ENCODE peak calls at places on chromosome 7, in eight cellular contexts. One of them, this sample, is unnamed.

GRCh38 chr7:19333706-19334105 is 188.5 kb upstream of the FERD3L start:
- DNase-seq in cardiac fibroblast: no peak
- DNase-seq in nephron progenitor cell: no peak
- DNase-seq in RWPE1: no peak
- DNase-seq in heart right ventricle: no peak
- DNase-seq in adrenal gland: no peak
- DNase-seq in ovary: no peak
- DNase-seq in astrocyte of the cerebellum: no peak
- DNase-seq in this sample: no peak

GRCh38 chr7:151135525-151135845 is 32.0 kb downstream of the GBX1 start:
- DNase-seq in cardiac fibroblast: no peak
- DNase-seq in nephron progenitor cell: no peak
- DNase-seq in RWPE1: no peak
- DNase-seq in heart right ventricle: no peak
- DNase-seq in adrenal gland: no peak
- DNase-seq in ovary: no peak
- DNase-seq in astrocyte of the cerebellum: no peak
- DNase-seq in this sample: no peak

GRCh38 chr7:150955519-150956394 is 22.4 kb downstream of the KCNH2 start:
- DNase-seq in cardiac fibroblast: no peak
- DNase-seq in nephron progenitor cell: peak; percentile 93
- DNase-seq in RWPE1: no peak
- DNase-seq in heart right ventricle: peak; percentile 51
- DNase-seq in adrenal gland: peak; percentile 74
- DNase-seq in ovary: peak; percentile 79
- DNase-seq in astrocyte of the cerebellum: no peak
- DNase-seq in this sample: no peak

GRCh38 chr7:153381275-153382119 is 621.9 kb downstream of the ACTR3B start:
- DNase-seq in cardiac fibroblast: no peak
- DNase-seq in nephron progenitor cell: peak; percentile 27
- DNase-seq in RWPE1: no peak
- DNase-seq in heart right ventricle: no peak
- DNase-seq in adrenal gland: peak; percentile 38
- DNase-seq in ovary: no peak
- DNase-seq in astrocyte of the cerebellum: no peak
- DNase-seq in this sample: peak; percentile 38

GRCh38 chr7:82559203-82559805 is 115.7 kb upstream of the CACNA2D1 start:
- DNase-seq in cardiac fibroblast: no peak
- DNase-seq in nephron progenitor cell: peak; percentile 10
- DNase-seq in RWPE1: peak; percentile 21
- DNase-seq in heart right ventricle: no peak
- DNase-seq in adrenal gland: no peak
- DNase-seq in ovary: no peak
- DNase-seq in astrocyte of the cerebellum: no peak
- DNase-seq in this sample: peak; percentile 18

GRCh38 chr7:67857698-67858097 is 861.1 kb downstream of the TYW1 start:
- DNase-seq in cardiac fibroblast: no peak
- DNase-seq in nephron progenitor cell: no peak
- DNase-seq in RWPE1: no peak
- DNase-seq in heart right ventricle: no peak
- DNase-seq in adrenal gland: no peak
- DNase-seq in ovary: no peak
- DNase-seq in astrocyte of the cerebellum: no peak
- DNase-seq in this sample: no peak

GRCh38 chr7:94888542-94888941 is 18.9 kb upstream of the PPP1R9A start:
- DNase-seq in cardiac fibroblast: peak; percentile 26
- DNase-seq in nephron progenitor cell: no peak
- DNase-seq in RWPE1: peak; percentile 14
- DNase-seq in heart right ventricle: peak; percentile 46
- DNase-seq in adrenal gland: peak; percentile 25
- DNase-seq in ovary: peak; percentile 13
- DNase-seq in astrocyte of the cerebellum: no peak
- DNase-seq in this sample: no peak

GRCh38 chr7:106064836-106065559 is 47.1 kb downstream of the SYPL1 start:
- DNase-seq in cardiac fibroblast: peak; percentile 97
- DNase-seq in nephron progenitor cell: peak; percentile 66
- DNase-seq in RWPE1: peak; percentile 97
- DNase-seq in heart right ventricle: peak; percentile 91
- DNase-seq in adrenal gland: peak; percentile 91
- DNase-seq in ovary: peak; percentile 90
- DNase-seq in astrocyte of the cerebellum: peak; percentile 87
- DNase-seq in this sample: no peak

GRCh38 chr7:1575809-1576208 is 6.0 kb upstream of the PSMG3 start:
- DNase-seq in cardiac fibroblast: no peak
- DNase-seq in nephron progenitor cell: no peak
- DNase-seq in RWPE1: no peak
- DNase-seq in heart right ventricle: no peak
- DNase-seq in adrenal gland: no peak
- DNase-seq in ovary: no peak
- DNase-seq in astrocyte of the cerebellum: no peak
- DNase-seq in this sample: no peak

GRCh38 chr7:142391191-142391992 is 133.5 kb upstream of the PRSS58 start:
- DNase-seq in cardiac fibroblast: no peak
- DNase-seq in nephron progenitor cell: peak; percentile 70
- DNase-seq in RWPE1: no peak
- DNase-seq in heart right ventricle: no peak
- DNase-seq in adrenal gland: no peak
- DNase-seq in ovary: no peak
- DNase-seq in astrocyte of the cerebellum: no peak
- DNase-seq in this sample: peak; percentile 79
- TF ChIP-seq CTCF in cardiac fibroblast: peak; percentile 19
- TF ChIP-seq CTCF in nephron progenitor cell: peak; percentile 57
- TF ChIP-seq CTCF in RWPE1: no peak
- TF ChIP-seq CTCF in heart right ventricle: no peak
- TF ChIP-seq CTCF in adrenal gland: no peak
- TF ChIP-seq CTCF in ovary: no peak
- TF ChIP-seq CTCF in astrocyte of the cerebellum: peak; percentile 44
- TF ChIP-seq CTCF in this sample: peak; percentile 65

GRCh38 chr7:142784096-142784495 is 13.3 kb downstream of the PRSS2 start:
- DNase-seq in cardiac fibroblast: no peak
- DNase-seq in nephron progenitor cell: no peak
- DNase-seq in RWPE1: no peak
- DNase-seq in heart right ventricle: no peak
- DNase-seq in adrenal gland: no peak
- DNase-seq in ovary: no peak
- DNase-seq in astrocyte of the cerebellum: no peak
- DNase-seq in this sample: no peak
- TF ChIP-seq CTCF in cardiac fibroblast: no peak
- TF ChIP-seq CTCF in nephron progenitor cell: no peak
- TF ChIP-seq CTCF in RWPE1: no peak
- TF ChIP-seq CTCF in heart right ventricle: no peak
- TF ChIP-seq CTCF in adrenal gland: no peak
- TF ChIP-seq CTCF in ovary: no peak
- TF ChIP-seq CTCF in astrocyte of the cerebellum: no peak
- TF ChIP-seq CTCF in this sample: no peak

DNA sequence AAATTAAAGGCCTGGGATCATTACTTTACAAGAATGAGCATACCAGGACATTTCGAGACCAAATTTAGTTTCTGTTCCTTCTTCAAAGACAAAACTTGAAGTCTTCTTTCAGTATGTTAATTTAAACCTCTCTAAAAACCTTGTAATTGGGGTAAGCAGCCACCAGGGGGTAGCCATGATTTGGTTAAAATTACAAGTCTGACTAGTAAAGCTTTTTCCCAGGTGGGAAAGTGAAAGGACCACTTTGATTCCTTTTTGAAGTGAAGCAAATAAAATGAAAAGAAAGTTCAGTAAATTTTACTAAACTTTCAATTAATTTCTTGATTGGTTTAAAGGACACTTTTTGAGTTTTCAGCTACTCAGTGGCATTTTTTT is 294.3 kb downstream of the BBS9 start:
- DNase-seq in cardiac fibroblast: peak; percentile 8
- DNase-seq in nephron progenitor cell: peak; percentile 23
- DNase-seq in RWPE1: peak; percentile 8
- DNase-seq in heart right ventricle: no peak
- DNase-seq in adrenal gland: no peak
- DNase-seq in ovary: no peak
- DNase-seq in astrocyte of the cerebellum: no peak
- DNase-seq in this sample: peak; percentile 35
- TF ChIP-seq CTCF in cardiac fibroblast: peak; percentile 52
- TF ChIP-seq CTCF in nephron progenitor cell: peak; percentile 38
- TF ChIP-seq CTCF in RWPE1: peak; percentile 21
- TF ChIP-seq CTCF in heart right ventricle: peak; percentile 20
- TF ChIP-seq CTCF in adrenal gland: peak; percentile 28
- TF ChIP-seq CTCF in ovary: no peak
- TF ChIP-seq CTCF in astrocyte of the cerebellum: no peak
- TF ChIP-seq CTCF in this sample: peak; percentile 83

GRCh38 chr7:29556405-29557195 is 7.0 kb upstream of the PRR15 start:
- DNase-seq in cardiac fibroblast: no peak
- DNase-seq in nephron progenitor cell: no peak
- DNase-seq in RWPE1: no peak
- DNase-seq in heart right ventricle: no peak
- DNase-seq in adrenal gland: no peak
- DNase-seq in ovary: no peak
- DNase-seq in astrocyte of the cerebellum: no peak
- DNase-seq in this sample: no peak

GRCh38 chr7:29548823-29549222 is 14.8 kb upstream of the PRR15 start:
- DNase-seq in cardiac fibroblast: no peak
- DNase-seq in nephron progenitor cell: no peak
- DNase-seq in RWPE1: no peak
- DNase-seq in heart right ventricle: no peak
- DNase-seq in adrenal gland: no peak
- DNase-seq in ovary: no peak
- DNase-seq in astrocyte of the cerebellum: no peak
- DNase-seq in this sample: no peak

GRCh38 chr7:29547465-29547864 is 16.2 kb upstream of the PRR15 start:
- DNase-seq in cardiac fibroblast: no peak
- DNase-seq in nephron progenitor cell: no peak
- DNase-seq in RWPE1: no peak
- DNase-seq in heart right ventricle: no peak
- DNase-seq in adrenal gland: no peak
- DNase-seq in ovary: no peak
- DNase-seq in astrocyte of the cerebellum: no peak
- DNase-seq in this sample: no peak

GRCh38 chr7:29555061-29555460 is 8.6 kb upstream of the PRR15 start:
- DNase-seq in cardiac fibroblast: no peak
- DNase-seq in nephron progenitor cell: no peak
- DNase-seq in RWPE1: no peak
- DNase-seq in heart right ventricle: no peak
- DNase-seq in adrenal gland: no peak
- DNase-seq in ovary: no peak
- DNase-seq in astrocyte of the cerebellum: no peak
- DNase-seq in this sample: no peak

DNA sequence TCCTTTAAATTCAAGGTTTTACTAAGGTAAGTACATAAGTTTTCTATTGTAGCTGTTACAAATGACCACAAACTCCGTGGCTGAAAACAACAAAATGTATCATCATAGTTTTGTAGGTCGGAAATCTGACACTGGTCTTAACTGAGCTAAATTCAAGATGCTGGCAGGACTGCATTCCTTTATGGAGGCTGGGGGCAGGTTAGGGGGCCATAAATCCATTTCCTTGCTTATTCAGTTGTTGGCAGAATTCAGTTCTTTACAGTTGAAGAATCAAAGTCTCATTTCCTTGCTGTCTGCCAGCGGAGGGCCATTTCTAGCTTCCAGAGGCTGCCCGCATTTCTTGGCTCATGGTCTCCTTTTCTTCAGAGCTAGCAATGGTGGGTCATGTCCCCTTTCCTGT is 11.2 kb upstream of the PRR15 start:
- DNase-seq in cardiac fibroblast: no peak
- DNase-seq in nephron progenitor cell: no peak
- DNase-seq in RWPE1: no peak
- DNase-seq in heart right ventricle: no peak
- DNase-seq in adrenal gland: no peak
- DNase-seq in ovary: no peak
- DNase-seq in astrocyte of the cerebellum: no peak
- DNase-seq in this sample: no peak
- TF ChIP-seq CTCF in cardiac fibroblast: no peak
- TF ChIP-seq CTCF in nephron progenitor cell: no peak
- TF ChIP-seq CTCF in RWPE1: no peak
- TF ChIP-seq CTCF in heart right ventricle: no peak
- TF ChIP-seq CTCF in adrenal gland: no peak
- TF ChIP-seq CTCF in ovary: no peak
- TF ChIP-seq CTCF in astrocyte of the cerebellum: no peak
- TF ChIP-seq CTCF in this sample: no peak

DNA sequence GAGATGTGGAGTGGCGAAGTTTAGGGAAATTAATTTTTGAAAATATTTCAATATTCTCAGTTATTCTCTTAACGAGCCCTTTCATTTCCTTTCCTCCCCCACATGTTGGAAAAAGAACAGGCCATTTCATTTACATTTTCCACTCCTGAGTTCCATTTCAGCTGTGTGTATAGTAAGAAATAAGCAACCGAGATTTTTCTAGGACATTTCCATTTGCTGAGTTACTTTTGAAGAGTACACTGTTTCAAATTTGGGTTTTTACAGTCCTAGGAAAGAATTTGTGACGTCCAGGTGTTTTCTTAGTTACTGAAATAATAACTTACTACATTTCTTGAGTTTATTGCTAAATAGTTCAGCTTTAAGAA is 1.2 kb downstream of the SEPTIN7 start:
- DNase-seq in cardiac fibroblast: no peak
- DNase-seq in nephron progenitor cell: no peak
- DNase-seq in RWPE1: no peak
- DNase-seq in heart right ventricle: no peak
- DNase-seq in adrenal gland: no peak
- DNase-seq in ovary: no peak
- DNase-seq in astrocyte of the cerebellum: no peak
- DNase-seq in this sample: no peak
- TF ChIP-seq CTCF in cardiac fibroblast: no peak
- TF ChIP-seq CTCF in nephron progenitor cell: no peak
- TF ChIP-seq CTCF in RWPE1: peak; percentile 45
- TF ChIP-seq CTCF in heart right ventricle: no peak
- TF ChIP-seq CTCF in adrenal gland: no peak
- TF ChIP-seq CTCF in ovary: no peak
- TF ChIP-seq CTCF in astrocyte of the cerebellum: no peak
- TF ChIP-seq CTCF in this sample: no peak

This sample was measured in endothelial cell.